ENCODE peak calls at places on chromosomes 4 and X, in four cellular contexts. One of them, this sample, is unnamed.

GRCh38 chr4:54400802-54401201 is 171.7 kb downstream of the PDGFRA start:
- DNase-seq in coronary artery: no peak
- DNase-seq in fibroblast of lung: peak
- DNase-seq in heart right ventricle: peak
- DNase-seq in this sample: no peak

GRCh38 chrX:4932790-4933189 is 1219.3 kb upstream of the PRKX start:
- DNase-seq in coronary artery: no peak
- DNase-seq in fibroblast of lung: peak
- DNase-seq in heart right ventricle: no peak
- DNase-seq in this sample: no peak

GRCh38 chrX:150504399-150505186 is 63.8 kb upstream of the MTM1 start:
- DNase-seq in coronary artery: no peak
- DNase-seq in fibroblast of lung: peak
- DNase-seq in heart right ventricle: no peak
- DNase-seq in this sample: no peak

GRCh38 chr4:34974313-34974680 is 1270.0 kb downstream of the ARAP2 start:
- DNase-seq in coronary artery: no peak
- DNase-seq in fibroblast of lung: no peak
- DNase-seq in heart right ventricle: no peak
- DNase-seq in this sample: no peak

GRCh38 chrX:67555578-67556203 is 11.9 kb downstream of the AR start:
- DNase-seq in coronary artery: no peak
- DNase-seq in fibroblast of lung: peak
- DNase-seq in heart right ventricle: peak
- DNase-seq in this sample: no peak

GRCh38 chr4:69058410-69059059 is 37.7 kb upstream of the UGT2B7 start:
- DNase-seq in coronary artery: no peak
- DNase-seq in fibroblast of lung: no peak
- DNase-seq in heart right ventricle: no peak
- DNase-seq in this sample: no peak

GRCh38 chrX:130173190-130173895 is 1.6 kb downstream of the RAB33A start:
- DNase-seq in coronary artery: no peak
- DNase-seq in fibroblast of lung: peak
- DNase-seq in heart right ventricle: peak
- DNase-seq in this sample: peak

GRCh38 chr4:45063166-45063565 is 336.8 kb upstream of the GNPDA2 start:
- DNase-seq in coronary artery: no peak
- DNase-seq in fibroblast of lung: no peak
- DNase-seq in heart right ventricle: no peak
- DNase-seq in this sample: no peak

GRCh38 chr4:117893207-117893606 is 141.1 kb upstream of the NDST3 start:
- DNase-seq in coronary artery: no peak
- DNase-seq in fibroblast of lung: peak
- DNase-seq in heart right ventricle: no peak
- DNase-seq in this sample: no peak

GRCh38 chr4:87100093-87100634 is 120.3 kb downstream of the KLHL8 start:
- DNase-seq in coronary artery: no peak
- DNase-seq in fibroblast of lung: no peak
- DNase-seq in heart right ventricle: no peak
- DNase-seq in this sample: no peak

GRCh38 chr4:35802644-35803043 is 441.7 kb downstream of the ARAP2 start:
- DNase-seq in coronary artery: no peak
- DNase-seq in fibroblast of lung: no peak
- DNase-seq in heart right ventricle: no peak
- DNase-seq in this sample: no peak

GRCh38 chrX:78455901-78456300 is 128.5 kb upstream of the CYSLTR1 start:
- DNase-seq in coronary artery: no peak
- DNase-seq in fibroblast of lung: peak
- DNase-seq in heart right ventricle: no peak
- DNase-seq in this sample: no peak

GRCh38 chr4:19492611-19493010 is 759.1 kb upstream of the SLIT2 start:
- DNase-seq in coronary artery: no peak
- DNase-seq in fibroblast of lung: peak
- DNase-seq in heart right ventricle: no peak
- DNase-seq in this sample: no peak

GRCh38 chrX:69705818-69706217 is 89.9 kb downstream of the EDA start:
- DNase-seq in coronary artery: no peak
- DNase-seq in fibroblast of lung: no peak
- DNase-seq in heart right ventricle: no peak
- DNase-seq in this sample: no peak

GRCh38 chrX:40030205-40030604 is 67.6 kb downstream of the BCOR start:
- DNase-seq in coronary artery: peak
- DNase-seq in fibroblast of lung: no peak
- DNase-seq in heart right ventricle: no peak
- DNase-seq in this sample: no peak

GRCh38 chr4:159142254-159142653 is 39.4 kb downstream of the RAPGEF2 start:
- DNase-seq in coronary artery: no peak
- DNase-seq in fibroblast of lung: peak
- DNase-seq in heart right ventricle: no peak
- DNase-seq in this sample: no peak

DNA sequence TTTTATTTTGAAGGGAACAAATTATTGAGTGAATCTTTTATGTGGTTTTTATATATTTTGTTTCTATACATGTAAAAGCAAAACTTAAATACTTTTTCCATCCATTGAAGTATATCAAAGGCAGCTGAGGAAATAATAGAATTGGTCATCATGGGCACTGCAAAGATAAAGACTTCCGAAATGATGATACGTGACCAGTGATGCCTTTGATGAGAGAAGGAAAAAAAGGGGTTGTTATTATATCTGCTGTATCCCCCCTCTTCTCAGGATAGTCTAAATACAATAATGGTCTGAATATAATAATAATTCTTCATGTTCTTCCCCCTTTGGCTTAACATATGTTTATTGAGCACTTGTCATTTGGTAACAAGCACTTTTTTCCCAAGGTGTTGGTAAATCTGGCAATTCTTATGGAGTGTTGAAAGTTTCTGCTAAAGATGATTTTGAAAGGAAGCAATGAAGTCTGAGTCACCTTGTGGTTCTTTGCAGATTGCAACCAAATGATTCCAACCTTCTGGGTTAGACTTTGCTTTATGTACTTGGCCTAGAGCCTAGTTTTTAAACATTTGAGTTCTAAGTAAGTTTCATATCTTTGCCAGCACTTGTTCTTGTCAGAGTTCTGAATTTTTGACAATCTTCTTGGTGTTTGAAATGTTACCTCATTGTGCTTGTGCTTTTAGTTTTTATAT is 60.8 kb downstream of the USP9X start:
- DNase-seq in coronary artery: no peak
- DNase-seq in fibroblast of lung: peak
- DNase-seq in heart right ventricle: no peak
- DNase-seq in this sample: no peak
- TF ChIP-seq CTCF in coronary artery: no peak
- TF ChIP-seq CTCF in fibroblast of lung: peak
- TF ChIP-seq CTCF in heart right ventricle: no peak
- TF ChIP-seq CTCF in this sample: no peak

GRCh38 chr4:52657630-52658501 is 1.2 kb downstream of the USP46 start:
- DNase-seq in coronary artery: no peak
- DNase-seq in fibroblast of lung: peak
- DNase-seq in heart right ventricle: no peak
- DNase-seq in this sample: no peak
- H3K27ac ChIP-seq in coronary artery: peak
- H3K27ac ChIP-seq in fibroblast of lung: no peak
- H3K27ac ChIP-seq in heart right ventricle: peak
- H3K27ac ChIP-seq in this sample: no peak

GRCh38 chr4:23887173-23887572 is 2.7 kb downstream of the PPARGC1A start:
- DNase-seq in coronary artery: no peak
- DNase-seq in fibroblast of lung: no peak
- DNase-seq in heart right ventricle: no peak
- DNase-seq in this sample: no peak

GRCh38 chr4:23887989-23888388 is 1.9 kb downstream of the PPARGC1A start:
- DNase-seq in coronary artery: no peak
- DNase-seq in fibroblast of lung: no peak
- DNase-seq in heart right ventricle: no peak
- DNase-seq in this sample: no peak

GRCh38 chr4:23889814-23890269 is at the start of gene PPARGC1A:
- DNase-seq in coronary artery: peak
- DNase-seq in fibroblast of lung: peak
- DNase-seq in heart right ventricle: peak
- DNase-seq in this sample: peak

GRCh38 chr4:23889368-23889767 is 479 bp downstream of the PPARGC1A start:
- DNase-seq in coronary artery: no peak
- DNase-seq in fibroblast of lung: no peak
- DNase-seq in heart right ventricle: no peak
- DNase-seq in this sample: no peak

DNA sequence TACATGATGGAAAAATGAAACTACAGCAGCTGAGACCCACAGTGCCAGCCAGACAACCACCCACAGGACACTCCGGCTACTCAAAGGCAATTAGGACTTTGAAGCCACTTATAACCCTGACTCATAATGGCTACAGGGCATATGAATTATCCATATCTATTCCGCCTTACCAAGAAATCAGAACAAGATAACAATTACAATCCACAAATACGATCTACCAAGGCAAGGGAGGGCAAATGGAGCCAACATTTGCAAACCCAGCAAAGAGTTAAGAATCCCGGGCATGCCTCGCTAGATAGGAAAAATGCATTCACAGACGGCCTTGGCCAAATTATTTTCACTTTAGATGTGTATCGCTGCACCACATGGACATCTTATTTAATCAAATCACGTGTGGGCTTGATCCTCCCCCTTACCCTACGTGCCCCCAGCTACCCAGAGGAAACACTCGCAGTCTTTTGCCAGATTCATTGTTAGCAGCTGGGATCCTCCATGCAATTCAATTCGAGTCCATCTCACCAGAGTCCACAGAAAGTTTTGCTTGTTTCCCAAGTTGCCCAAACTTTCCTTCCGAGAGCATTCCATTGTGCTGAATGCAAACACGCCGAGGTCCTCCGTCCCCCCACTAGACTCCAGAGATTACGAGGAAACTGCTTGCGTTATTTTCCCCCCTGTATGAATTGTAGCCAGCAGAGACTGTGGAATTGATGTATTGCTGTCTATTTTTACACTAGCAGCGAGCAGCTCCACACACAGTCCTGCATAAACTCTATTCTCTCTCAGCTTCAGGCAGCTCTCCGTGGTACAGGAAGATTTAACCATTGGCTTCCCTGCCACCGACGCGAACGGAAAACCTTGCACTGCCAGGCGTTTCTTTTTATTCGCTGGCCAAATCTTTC is 1.2 kb downstream of the PPARGC1A start:
- DNase-seq in coronary artery: no peak
- DNase-seq in fibroblast of lung: peak
- DNase-seq in heart right ventricle: no peak
- DNase-seq in this sample: no peak
- H3K4me3 ChIP-seq in coronary artery: peak
- H3K4me3 ChIP-seq in fibroblast of lung: peak
- H3K4me3 ChIP-seq in heart right ventricle: peak
- H3K4me3 ChIP-seq in this sample: peak

DNA sequence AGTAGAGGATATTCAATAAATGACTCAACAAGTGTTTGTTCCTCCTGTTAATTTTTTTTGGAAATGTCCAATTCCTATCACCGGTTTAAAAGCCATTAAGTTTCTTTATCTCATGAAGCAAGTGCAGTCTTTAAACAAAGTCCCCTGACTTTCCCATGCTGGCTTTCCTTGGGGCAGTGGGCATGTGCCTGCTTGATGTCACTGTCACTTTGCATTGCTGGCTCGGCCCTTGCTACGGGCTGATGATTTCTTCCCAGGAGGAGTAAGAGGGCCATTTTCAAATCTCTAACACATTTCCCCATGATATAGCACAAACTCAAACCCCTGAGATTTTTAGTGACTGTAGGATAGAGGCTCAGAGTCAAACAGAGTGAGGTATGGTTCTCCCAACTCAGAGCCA is 275.8 kb upstream of the TENM3 start:
- DNase-seq in coronary artery: no peak
- DNase-seq in fibroblast of lung: no peak
- DNase-seq in heart right ventricle: no peak
- DNase-seq in this sample: no peak
- TF ChIP-seq CTCF in coronary artery: no peak
- TF ChIP-seq CTCF in fibroblast of lung: no peak
- TF ChIP-seq CTCF in heart right ventricle: no peak
- TF ChIP-seq CTCF in this sample: no peak

This sample was measured in kidney.